ENCODE peak calls at places on chromosomes 3 and 15, in ten cellular contexts. K, S, J, E, M, N, V, F, A and H are unnamed samples.

GRCh38 chr3:69085543-69086132 is 901 bp downstream of the ARL6IP5 start:
- DNase-seq in K (no peak), S (peak), J (no peak), E (peak), M (peak), N (no peak), V (no peak), F (peak), A (no peak), H (peak)

GRCh38 chr3:61559108-61559731 is 2.2 kb upstream of the PTPRG start:
- DNase-seq in K (no peak), S (peak), J (no peak), E (no peak), M (no peak), N (no peak), V (peak), F (no peak), A (no peak), H (no peak)

GRCh38 chr15:69697913-69698312 is 245.3 kb downstream of the RPLP1 start:
- DNase-seq in K (no peak), S (no peak), J (no peak), E (no peak), M (no peak), N (no peak), V (no peak), F (no peak), A (no peak), H (no peak)

GRCh38 chr3:46667657-46668056 is 25.8 kb downstream of the ALS2CL start:
- DNase-seq in K (no peak), S (no peak), J (no peak), E (no peak), M (no peak), N (no peak), V (no peak), F (no peak), A (no peak), H (no peak)

GRCh38 chr15:37217567-37217966 is 117.2 kb upstream of the MEIS2 start:
- DNase-seq in K (no peak), S (peak), J (no peak), E (no peak), M (no peak), N (no peak), V (no peak), F (peak), A (no peak), H (no peak)

GRCh38 chr3:195549931-195550519 is 6.9 kb upstream of the PPP1R2 start:
- DNase-seq in K (no peak), S (no peak), J (peak), E (no peak), M (peak), N (no peak), V (no peak), F (no peak), A (no peak), H (peak)

GRCh38 chr15:53203454-53203853 is 413.3 kb upstream of the ONECUT1 start:
- DNase-seq in K (no peak), S (no peak), J (no peak), E (no peak), M (no peak), N (no peak), V (no peak), F (no peak), A (no peak), H (no peak)

GRCh38 chr3:186825294-186825821 is 17.2 kb upstream of the ADIPOQ start:
- DNase-seq in K (no peak), S (peak), J (no peak), E (peak), M (peak), N (no peak), V (peak), F (peak), A (peak), H (peak)

GRCh38 chr15:75170711-75171341 is 30.9 kb upstream of the C15orf39 start:
- DNase-seq in K (no peak), S (no peak), J (no peak), E (no peak), M (no peak), N (no peak), V (no peak), F (peak), A (no peak), H (no peak)

GRCh38 chr3:149435936-149436885 is 38.3 kb upstream of the TM4SF4 start:
- DNase-seq in K (no peak), S (peak), J (no peak), E (no peak), M (no peak), N (no peak), V (no peak), F (no peak), A (no peak), H (peak)

GRCh38 chr3:126346466-126346865 is 10.7 kb downstream of the KLF15 start:
- DNase-seq in K (no peak), S (no peak), J (no peak), E (no peak), M (no peak), N (no peak), V (no peak), F (no peak), A (no peak), H (no peak)

GRCh38 chr3:55485208-55485791 is 1.8 kb downstream of the WNT5A start:
- DNase-seq in K (no peak), S (peak), J (peak), E (peak), M (peak), N (peak), V (peak), F (peak), A (no peak), H (peak)

GRCh38 chr3:40550168-40550567 is 25.4 kb downstream of the ZNF621 start:
- DNase-seq in K (no peak), S (peak), J (no peak), E (no peak), M (no peak), N (no peak), V (no peak), F (no peak), A (no peak), H (no peak)

GRCh38 chr15:95733931-95734330 is 596.6 kb upstream of the NR2F2 start:
- DNase-seq in K (no peak), S (no peak), J (no peak), E (no peak), M (no peak), N (no peak), V (no peak), F (no peak), A (no peak), H (no peak)

GRCh38 chr3:129548566-129548965 is 5.6 kb downstream of the H1-8 start:
- DNase-seq in K (no peak), S (no peak), J (no peak), E (no peak), M (no peak), N (no peak), V (no peak), F (no peak), A (no peak), H (no peak)

GRCh38 chr3:67678665-67679064 is 24.3 kb upstream of the SUCLG2 start:
- DNase-seq in K (no peak), S (no peak), J (no peak), E (no peak), M (peak), N (no peak), V (no peak), F (no peak), A (no peak), H (no peak)

DNA sequence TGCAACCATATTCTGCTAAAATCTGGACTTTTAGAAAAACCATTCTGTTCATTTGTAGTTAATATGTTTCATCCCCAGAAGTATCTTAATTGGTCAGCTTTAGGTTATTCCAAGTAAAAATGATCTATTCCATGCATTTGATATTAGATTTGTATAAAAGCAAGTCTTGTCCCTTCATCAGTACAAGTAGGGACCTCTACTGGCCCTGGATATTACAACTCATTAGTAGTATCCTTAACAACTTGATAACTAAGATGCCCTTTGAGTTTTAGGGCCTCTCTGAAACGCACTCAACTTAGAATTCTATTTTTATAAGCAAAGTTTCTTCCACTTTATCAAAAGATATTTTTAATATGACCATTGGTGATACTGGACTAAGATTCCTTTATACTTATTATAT is 25.3 kb upstream of the SELENOT start:
- DNase-seq in K (no peak), S (peak), J (peak), E (no peak), M (no peak), N (peak), V (no peak), F (peak), A (no peak), H (no peak)
- TF ChIP-seq CTCF in K (no peak), S (peak), J (no peak), E (no peak), M (peak), N (no peak), V (peak), F (peak), A (no peak), H (peak)

DNA sequence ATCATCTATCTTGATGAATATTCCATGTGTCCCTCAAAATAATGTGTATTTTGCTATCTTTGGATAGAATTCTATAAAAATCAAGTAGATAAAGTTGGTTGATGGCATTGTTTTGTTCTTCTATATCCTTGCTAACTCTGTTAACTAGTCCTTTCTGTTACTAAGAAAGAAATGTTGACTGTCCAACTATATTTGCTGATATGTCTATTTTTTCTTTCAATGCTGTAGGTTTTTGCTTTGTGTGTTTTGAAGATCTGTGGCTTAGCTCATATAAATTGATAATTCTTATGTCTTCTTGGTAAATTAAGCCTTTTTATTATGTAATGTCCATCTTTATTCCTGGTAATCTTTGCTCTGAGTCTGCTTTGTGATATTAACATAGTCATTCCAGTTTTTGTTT is 70.9 kb downstream of the SUCNR1 start:
- DNase-seq in K (no peak), S (no peak), J (no peak), E (no peak), M (no peak), N (no peak), V (no peak), F (no peak), A (no peak), H (no peak)
- H3K4me3 ChIP-seq in K (no peak), S (no peak), J (no peak), E (no peak), M (no peak), N (no peak), V (no peak), F (no peak), A (no peak), H (no peak)

DNA sequence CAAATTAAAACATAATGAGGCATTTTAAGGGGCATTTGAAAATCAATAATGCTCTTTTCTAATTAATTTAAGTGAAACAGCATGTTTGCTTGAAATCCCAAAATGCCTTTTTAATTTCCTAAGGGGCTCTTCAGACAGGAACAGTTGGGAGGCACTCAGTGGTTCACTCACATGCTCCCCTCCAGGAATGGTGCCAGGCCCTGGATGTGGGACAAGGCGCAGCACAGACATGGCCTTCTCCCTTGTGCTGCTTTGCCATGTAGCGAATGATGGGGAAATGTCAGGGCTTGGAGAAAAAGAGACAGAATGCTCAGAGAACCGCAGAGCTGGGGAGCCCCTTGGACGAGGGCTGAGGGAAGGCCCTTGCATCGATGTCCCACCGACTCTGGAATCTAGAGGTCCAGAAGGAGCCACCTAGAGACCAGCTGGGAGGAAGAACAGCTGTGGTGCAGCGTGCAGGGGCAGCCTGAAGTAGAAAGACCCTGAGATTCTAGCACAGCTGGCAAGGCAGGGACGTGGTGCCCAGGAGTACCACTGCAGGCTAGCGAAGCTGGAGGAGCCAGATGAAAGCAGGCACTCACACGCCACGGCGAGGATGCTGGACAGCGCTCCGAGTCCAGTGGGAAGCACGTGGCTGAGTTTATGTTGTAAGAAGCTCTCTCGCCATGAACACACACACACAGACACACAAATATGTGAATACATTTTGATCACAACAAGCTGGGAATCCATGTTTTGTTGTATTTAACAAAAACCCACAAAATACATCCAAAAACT is 27.0 kb downstream of the NSMCE3 start:
- DNase-seq in K (no peak), S (peak), J (no peak), E (no peak), M (no peak), N (no peak), V (no peak), F (no peak), A (no peak), H (peak)
- TF ChIP-seq CTCF in K (no peak), S (no peak), J (no peak), E (no peak), M (no peak), N (no peak), V (no peak), F (no peak), A (no peak), H (no peak)

DNA sequence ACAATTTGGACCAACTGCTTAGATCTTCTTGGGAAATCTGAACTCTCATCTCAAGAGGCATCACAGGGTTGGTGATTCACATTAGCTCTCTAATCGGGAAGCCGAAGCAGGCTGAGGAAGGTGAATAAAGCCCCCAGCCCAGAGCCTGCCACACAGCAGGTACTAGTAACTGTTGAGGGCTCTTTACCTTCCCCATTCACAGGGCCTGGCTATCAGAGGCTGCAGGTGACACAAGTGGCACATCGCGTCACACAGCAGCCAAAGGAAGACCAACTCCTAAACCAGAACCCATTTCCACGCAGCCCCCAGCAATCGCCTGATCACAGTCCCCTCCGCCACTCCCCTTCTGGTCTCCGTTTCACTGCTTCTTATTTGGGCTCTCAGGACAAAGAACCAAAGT is 29.2 kb downstream of the SH3BP5 start:
- DNase-seq in K (no peak), S (no peak), J (no peak), E (no peak), M (no peak), N (no peak), V (no peak), F (no peak), A (no peak), H (no peak)
- H3K4me3 ChIP-seq in K (no peak), S (no peak), J (no peak), E (no peak), M (no peak), N (no peak), V (no peak), F (no peak), A (no peak), H (no peak)

DNA sequence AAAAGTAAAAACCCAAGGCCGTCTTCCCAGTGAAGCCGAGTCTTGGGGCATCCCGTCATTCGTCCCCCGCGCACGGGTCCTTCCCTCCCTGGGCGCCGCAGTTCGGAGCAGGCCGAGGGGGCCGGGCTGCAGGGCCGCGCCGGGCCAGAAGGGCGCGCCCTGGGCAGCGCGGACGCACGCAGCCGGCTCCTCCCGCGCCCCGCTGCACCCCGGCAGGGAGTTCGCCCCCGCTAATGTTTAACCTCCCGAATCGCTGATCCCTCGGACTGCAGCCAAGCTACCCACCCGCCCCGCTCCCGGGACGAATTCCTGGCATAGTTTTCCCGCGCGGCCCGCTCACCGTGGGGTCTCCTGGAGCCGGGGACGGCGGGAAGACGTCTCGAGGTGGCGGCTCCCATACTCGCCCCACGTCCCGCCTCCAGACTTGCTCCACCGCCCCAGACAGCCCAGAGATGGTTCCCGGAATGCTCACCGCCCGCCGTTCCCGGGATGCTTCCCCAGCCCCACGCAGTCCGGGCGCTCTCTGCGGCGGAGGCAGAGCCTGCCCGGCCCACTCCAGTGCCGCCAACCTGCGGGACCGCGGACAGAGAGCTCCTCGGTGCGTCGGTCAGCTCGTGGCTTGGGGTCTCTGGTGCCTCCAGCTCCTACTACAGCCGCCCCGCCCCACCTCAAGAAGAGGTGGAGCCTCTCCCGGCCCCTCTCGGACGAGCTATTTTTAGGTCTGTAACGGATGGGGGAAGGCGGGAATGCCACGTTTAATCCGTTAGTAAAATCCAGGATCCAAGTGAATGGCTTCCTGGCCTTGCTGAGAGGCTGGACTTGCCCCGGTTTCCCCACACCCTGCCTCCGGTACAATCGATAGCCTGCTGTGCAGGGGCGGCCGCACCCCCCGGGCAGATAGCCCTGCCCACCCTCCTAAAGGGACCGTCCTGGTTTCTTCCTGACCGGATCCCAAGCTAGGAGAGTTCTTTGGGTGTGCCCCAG is at the start of gene DZIP1L:
- DNase-seq in K (no peak), S (peak), J (peak), E (peak), M (no peak), N (peak), V (peak), F (peak), A (peak), H (peak)
- TF ChIP-seq CTCF in K (peak), S (no peak), J (peak), E (peak), M (no peak), N (peak), V (peak), F (no peak), A (peak), H (peak)

DNA sequence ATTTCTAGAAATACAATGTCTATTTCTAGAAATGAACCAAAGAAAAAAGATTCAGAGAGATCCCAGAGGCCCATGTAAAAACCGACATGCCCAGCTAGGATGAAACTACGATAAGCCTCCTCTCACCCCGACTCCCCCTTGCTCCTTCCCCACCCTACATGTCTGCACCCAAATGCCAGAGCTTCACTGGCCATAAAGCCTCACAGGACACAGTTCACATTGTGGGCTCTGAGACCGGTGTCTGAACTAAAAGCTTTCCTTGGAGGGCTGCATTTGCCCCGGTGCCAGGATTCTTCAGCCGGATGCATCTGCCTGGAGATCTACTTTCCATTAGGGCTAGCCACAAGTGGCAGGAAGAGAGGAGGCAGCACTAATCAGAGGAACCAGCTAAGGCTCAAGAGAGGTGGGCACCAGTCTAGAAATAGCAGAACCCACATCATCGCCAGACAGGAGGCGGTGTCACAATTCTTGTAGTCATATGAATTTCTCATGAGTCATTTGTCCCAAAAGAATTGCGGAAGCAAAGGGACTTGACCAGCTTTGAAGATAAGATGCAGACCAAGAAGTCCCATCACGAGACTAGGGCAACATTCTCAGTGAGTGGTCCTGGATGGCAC is 353.7 kb downstream of the NTRK3 start:
- DNase-seq in K (no peak), S (no peak), J (no peak), E (no peak), M (no peak), N (no peak), V (no peak), F (no peak), A (no peak), H (no peak)
- H3K4me3 ChIP-seq in K (no peak), S (no peak), J (no peak), E (no peak), M (no peak), N (no peak), V (no peak), F (no peak), A (no peak), H (no peak)

GRCh38 chr3:70716832-70717231 is 404.4 kb upstream of the MDFIC2 start:
- DNase-seq in K (no peak), S (peak), J (peak), E (no peak), M (no peak), N (no peak), V (peak), F (peak), A (no peak), H (peak)
- TF ChIP-seq CTCF in K (no peak), S (peak), J (peak), E (peak), M (peak), N (peak), V (peak), F (peak), A (peak), H (peak)

GRCh38 chr3:53328750-53329149 is 18.6 kb downstream of the DCP1A start:
- DNase-seq in K (no peak), S (no peak), J (no peak), E (peak), M (no peak), N (no peak), V (no peak), F (no peak), A (peak), H (peak)
- H3K4me3 ChIP-seq in K (no peak), S (no peak), J (no peak), E (no peak), M (no peak), N (no peak), V (no peak), F (no peak), A (no peak), H (no peak)